ENCODE peak calls at places on chromosomes 2 and 18, in nine cellular contexts. U is prostate gland; Z is HEK293T; J is AG08395; Q is iPS DF 19.7; L is activated T-helper 1 cell treated with anti-CD3 and anti-CD28 coated beads, Interleukin-12 subunit alpha, Interleukin-12 subunit beta, Interleukin-2, Interleukin-4 antibody, amounts not matched to agents 30 ng/mL and 10 ng/mL and 1 ng/mL, durations not matched to agents 14 hours and 24 hours and 36 hours; S is sciatic nerve; D is chondrocyte; W is activated effector memory CD4-positive, alpha-beta T cell treated with anti-CD3 and anti-CD28 coated beads, Interleukin-2, amount 50 U/mL, for 16 hours. T is an unnamed sample.

GRCh38 chr18:13889661-13890060 is 25.7 kb downstream of the MC2R start:
- DNase-seq in U (no peak), Z (no peak), J (no peak), Q (no peak), L (no peak), S (no peak), D (no peak), W (no peak), T (no peak)

GRCh38 chr2:135688978-135689377 is 52.7 kb upstream of the UBXN4 start:
- DNase-seq in U (no peak), Z (no peak), J (no peak), Q (no peak), L (no peak), S (no peak), D (no peak), W (no peak), T (no peak)

GRCh38 chr2:117714761-117715160 is 99.7 kb upstream of the DDX18 start:
- DNase-seq in U (no peak), Z (no peak), J (no peak), Q (no peak), L (no peak), S (no peak), D (no peak), W (no peak), T (no peak)

GRCh38 chr18:36697905-36698304 is 130.9 kb downstream of the TPGS2 start:
- DNase-seq in U (no peak), Z (no peak), J (peak), Q (no peak), L (no peak), S (no peak), D (no peak), W (no peak), T (no peak)

GRCh38 chr2:236666646-236667204 is 97.1 kb downstream of the ACKR3 start:
- DNase-seq in U (no peak), Z (no peak), J (no peak), Q (no peak), L (no peak), S (no peak), D (no peak), W (peak), T (no peak)

GRCh38 chr2:120867290-120868231 is 131.9 kb downstream of the GLI2 start:
- DNase-seq in U (peak), Z (no peak), J (peak), Q (no peak), L (no peak), S (peak), D (peak), W (no peak), T (no peak)

GRCh38 chr2:226609361-226609760 is 190.3 kb downstream of the IRS1 start:
- DNase-seq in U (no peak), Z (no peak), J (peak), Q (no peak), L (no peak), S (no peak), D (no peak), W (no peak), T (no peak)

GRCh38 chr18:11994708-11995444 is 13.6 kb downstream of the IMPA2 start:
- DNase-seq in U (no peak), Z (no peak), J (no peak), Q (no peak), L (no peak), S (no peak), D (no peak), W (peak), T (no peak)

GRCh38 chr18:55096261-55097026 is 137.2 kb upstream of the CCDC68 start:
- DNase-seq in U (no peak), Z (peak), J (peak), Q (peak), L (no peak), S (no peak), D (no peak), W (no peak), T (no peak)

GRCh38 chr18:33440011-33440383 is 524 bp downstream of the CCDC178 start:
- DNase-seq in U (peak), Z (peak), J (no peak), Q (peak), L (no peak), S (peak), D (no peak), W (no peak), T (no peak)

GRCh38 chr2:64792995-64793639 is 139.4 kb upstream of the SERTAD2 start:
- DNase-seq in U (no peak), Z (no peak), J (no peak), Q (no peak), L (no peak), S (no peak), D (no peak), W (no peak), T (no peak)

GRCh38 chr18:9907867-9908266 is 5.9 kb upstream of the VAPA start:
- DNase-seq in U (no peak), Z (no peak), J (no peak), Q (no peak), L (no peak), S (no peak), D (no peak), W (no peak), T (no peak)

GRCh38 chr2:109209412-109209811 is 80.4 kb downstream of the SH3RF3 start:
- DNase-seq in U (no peak), Z (no peak), J (peak), Q (no peak), L (no peak), S (no peak), D (no peak), W (peak), T (no peak)

GRCh38 chr18:79494936-79495335 is 99.2 kb downstream of the NFATC1 start:
- DNase-seq in U (no peak), Z (no peak), J (no peak), Q (no peak), L (no peak), S (peak), D (peak), W (peak), T (no peak)

GRCh38 chr2:12044857-12045256 is 298.4 kb downstream of the LPIN1 start:
- DNase-seq in U (no peak), Z (no peak), J (no peak), Q (no peak), L (no peak), S (no peak), D (no peak), W (no peak), T (no peak)

GRCh38 chr18:9898792-9899549 is 13.2 kb downstream of the TXNDC2 start:
- DNase-seq in U (no peak), Z (no peak), J (no peak), Q (no peak), L (no peak), S (no peak), D (no peak), W (no peak), T (no peak)

GRCh38 chr18:63488160-63488559 is 11.4 kb downstream of the SERPINB5 start:
- DNase-seq in U (no peak), Z (no peak), J (no peak), Q (no peak), L (no peak), S (no peak), D (no peak), W (no peak), T (no peak)

GRCh38 chr2:134445981-134446380 is 192.1 kb downstream of the MGAT5 start:
- DNase-seq in U (no peak), Z (no peak), J (no peak), Q (no peak), L (no peak), S (no peak), D (no peak), W (no peak), T (no peak)

T was measured in activated CD4-positive, CD25-positive, alpha-beta regulatory T cell.